ENCODE peak calls at places on chromosome 17, in seven cellular contexts. One of them, this sample, is unnamed.

GRCh38 chr17:2178798-2179505 is 124.0 kb downstream of the HIC1 start:
- DNase-seq in astrocyte of the cerebellum: no peak
- DNase-seq in GM04504: no peak
- DNase-seq in Calu3: no peak
- DNase-seq in AG04449: no peak
- DNase-seq in stimulated activated CD8-positive, alpha-beta memory T cell treated with anti-CD3 and anti-CD28 coated beads, Interleukin-12 subunit alpha, Interleukin-12 subunit beta, amount 100 ng/mL, for 1 hour: no peak
- DNase-seq in H1: no peak
- DNase-seq in this sample: no peak

GRCh38 chr17:63702223-63702577 is 2.3 kb upstream of the LIMD2 start:
- DNase-seq in astrocyte of the cerebellum: no peak
- DNase-seq in GM04504: no peak
- DNase-seq in Calu3: no peak
- DNase-seq in AG04449: no peak
- DNase-seq in stimulated activated CD8-positive, alpha-beta memory T cell treated with anti-CD3 and anti-CD28 coated beads, Interleukin-12 subunit alpha, Interleukin-12 subunit beta, amount 100 ng/mL, for 1 hour: no peak
- DNase-seq in H1: no peak
- DNase-seq in this sample: no peak

GRCh38 chr17:61786088-61786487 is 77.2 kb downstream of the BRIP1 start:
- DNase-seq in astrocyte of the cerebellum: no peak
- DNase-seq in GM04504: no peak
- DNase-seq in Calu3: no peak
- DNase-seq in AG04449: no peak
- DNase-seq in stimulated activated CD8-positive, alpha-beta memory T cell treated with anti-CD3 and anti-CD28 coated beads, Interleukin-12 subunit alpha, Interleukin-12 subunit beta, amount 100 ng/mL, for 1 hour: no peak
- DNase-seq in H1: no peak
- DNase-seq in this sample: no peak

GRCh38 chr17:40070895-40071719 is 8.3 kb downstream of the THRA start:
- DNase-seq in astrocyte of the cerebellum: no peak
- DNase-seq in GM04504: no peak
- DNase-seq in Calu3: peak; percentile 100
- DNase-seq in AG04449: no peak
- DNase-seq in stimulated activated CD8-positive, alpha-beta memory T cell treated with anti-CD3 and anti-CD28 coated beads, Interleukin-12 subunit alpha, Interleukin-12 subunit beta, amount 100 ng/mL, for 1 hour: no peak
- DNase-seq in H1: no peak
- DNase-seq in this sample: no peak

GRCh38 chr17:2502911-2503580 is 8.6 kb downstream of the METTL16 start:
- DNase-seq in astrocyte of the cerebellum: no peak
- DNase-seq in GM04504: no peak
- DNase-seq in Calu3: no peak
- DNase-seq in AG04449: no peak
- DNase-seq in stimulated activated CD8-positive, alpha-beta memory T cell treated with anti-CD3 and anti-CD28 coated beads, Interleukin-12 subunit alpha, Interleukin-12 subunit beta, amount 100 ng/mL, for 1 hour: no peak
- DNase-seq in H1: no peak
- DNase-seq in this sample: no peak

GRCh38 chr17:65893692-65894279 is 298.1 kb downstream of the CEP112 start:
- DNase-seq in astrocyte of the cerebellum: no peak
- DNase-seq in GM04504: no peak
- DNase-seq in Calu3: no peak
- DNase-seq in AG04449: no peak
- DNase-seq in stimulated activated CD8-positive, alpha-beta memory T cell treated with anti-CD3 and anti-CD28 coated beads, Interleukin-12 subunit alpha, Interleukin-12 subunit beta, amount 100 ng/mL, for 1 hour: no peak
- DNase-seq in H1: no peak
- DNase-seq in this sample: no peak

GRCh38 chr17:75191584-75191983 is 8.8 kb upstream of the SUMO2 start:
- DNase-seq in astrocyte of the cerebellum: no peak
- DNase-seq in GM04504: no peak
- DNase-seq in Calu3: no peak
- DNase-seq in AG04449: no peak
- DNase-seq in stimulated activated CD8-positive, alpha-beta memory T cell treated with anti-CD3 and anti-CD28 coated beads, Interleukin-12 subunit alpha, Interleukin-12 subunit beta, amount 100 ng/mL, for 1 hour: no peak
- DNase-seq in H1: no peak
- DNase-seq in this sample: no peak

GRCh38 chr17:46191332-46192210 is 1.7 kb downstream of the KANSL1 start:
- DNase-seq in astrocyte of the cerebellum: no peak
- DNase-seq in GM04504: no peak
- DNase-seq in Calu3: peak; percentile 65
- DNase-seq in AG04449: no peak
- DNase-seq in stimulated activated CD8-positive, alpha-beta memory T cell treated with anti-CD3 and anti-CD28 coated beads, Interleukin-12 subunit alpha, Interleukin-12 subunit beta, amount 100 ng/mL, for 1 hour: no peak
- DNase-seq in H1: no peak
- DNase-seq in this sample: no peak

GRCh38 chr17:20089795-20090547 is 80.8 kb downstream of the SPECC1 start:
- DNase-seq in astrocyte of the cerebellum: no peak
- DNase-seq in GM04504: no peak
- DNase-seq in Calu3: no peak
- DNase-seq in AG04449: no peak
- DNase-seq in stimulated activated CD8-positive, alpha-beta memory T cell treated with anti-CD3 and anti-CD28 coated beads, Interleukin-12 subunit alpha, Interleukin-12 subunit beta, amount 100 ng/mL, for 1 hour: no peak
- DNase-seq in H1: no peak
- DNase-seq in this sample: no peak

GRCh38 chr17:54891176-54891821 is 9.4 kb upstream of the TOM1L1 start:
- DNase-seq in astrocyte of the cerebellum: peak; percentile 48
- DNase-seq in GM04504: peak; percentile 44
- DNase-seq in Calu3: peak; percentile 28
- DNase-seq in AG04449: no peak
- DNase-seq in stimulated activated CD8-positive, alpha-beta memory T cell treated with anti-CD3 and anti-CD28 coated beads, Interleukin-12 subunit alpha, Interleukin-12 subunit beta, amount 100 ng/mL, for 1 hour: no peak
- DNase-seq in H1: no peak
- DNase-seq in this sample: no peak

GRCh38 chr17:56313201-56313600 is 159.9 kb downstream of the ANKFN1 start:
- DNase-seq in astrocyte of the cerebellum: no peak
- DNase-seq in GM04504: no peak
- DNase-seq in Calu3: no peak
- DNase-seq in AG04449: no peak
- DNase-seq in stimulated activated CD8-positive, alpha-beta memory T cell treated with anti-CD3 and anti-CD28 coated beads, Interleukin-12 subunit alpha, Interleukin-12 subunit beta, amount 100 ng/mL, for 1 hour: no peak
- DNase-seq in H1: no peak
- DNase-seq in this sample: no peak